ENCODE peak calls at places on chromosomes 2 and 18, in four cellular contexts. V is effector CD8-positive, alpha-beta T cell; I is SK-N-DZ; D is T-cell. H is an unnamed sample.

GRCh38 chr18:55440988-55441387 is 147.0 kb downstream of the TCF4 start:
- DNase-seq in D (no peak), V (no peak), I (no peak), H (no peak)

GRCh38 chr2:64386676-64387075 is 67.3 kb upstream of the LGALSL start:
- DNase-seq in V (no peak), I (no peak), D (no peak), H (no peak)

GRCh38 chr18:35526476-35527120 is 28.8 kb upstream of the INO80C start:
- DNase-seq in D (no peak), V (no peak), I (no peak), H (no peak)

GRCh38 chr2:12862541-12862940 is 145.8 kb downstream of the TRIB2 start:
- DNase-seq in D (no peak), I (no peak), V (no peak), H (no peak)

GRCh38 chr2:39717067-39717466 is 51.4 kb downstream of the TMEM178A start:
- DNase-seq in I (no peak), V (no peak), D (no peak), H (no peak)

GRCh38 chr2:99818842-99819241 is 323.5 kb downstream of the AFF3 start:
- DNase-seq in I (no peak), V (no peak), D (no peak), H (no peak)

GRCh38 chr2:180907731-180908130 is 72.7 kb upstream of the UBE2E3 start:
- DNase-seq in I (no peak), D (no peak), V (no peak), H (no peak)

GRCh38 chr18:36706313-36706881 is 122.4 kb downstream of the TPGS2 start:
- DNase-seq in V (no peak), I (peak; percentile 9), D (no peak), H (no peak)